ENCODE peak calls at places on chromosome X, in nine cellular contexts. X is brain microvascular endothelial cell, F is lower lobe of right lung, Z is cardiac muscle cell, W is tibial artery, G is heart left ventricle, K is prostate gland, J is ovary, Y is psoas muscle. H is an unnamed sample.

GRCh38 chrX:19698691-19699090 is 183.4 kb upstream of the MAP3K15 start:
- DNase-seq in J (no peak), Z (no peak), Y (no peak), X (no peak), K (no peak), F (no peak), G (no peak), W (no peak), H (no peak)

GRCh38 chrX:110853610-110854009 is 58.0 kb upstream of the CHRDL1 start:
- DNase-seq in F (no peak), W (no peak), X (no peak), G (no peak), K (peak; percentile 20), Z (peak; percentile 6), Y (no peak), J (no peak), H (no peak)

GRCh38 chrX:3550871-3551270 is 162.6 kb downstream of the PRKX start:
- DNase-seq in Y (no peak), X (no peak), F (no peak), W (no peak), Z (no peak), G (no peak), J (no peak), K (no peak), H (no peak)

GRCh38 chrX:51742586-51742985 is 656 bp upstream of the GSPT2 start:
- DNase-seq in X (no peak), Y (no peak), W (no peak), J (no peak), K (no peak), G (no peak), F (no peak), Z (no peak), H (no peak)

GRCh38 chrX:122850326-122850725 is 333.8 kb upstream of the GRIA3 start:
- DNase-seq in X (no peak), J (no peak), K (no peak), G (no peak), F (no peak), Z (no peak), W (no peak), Y (no peak), H (no peak)

GRCh38 chrX:22975786-22976185 is 24.0 kb upstream of the DDX53 start:
- DNase-seq in F (no peak), K (no peak), Z (no peak), X (no peak), J (no peak), G (no peak), Y (no peak), W (no peak), H (no peak)

GRCh38 chrX:95626748-95627147 is 1057.9 kb upstream of the DIAPH2 start:
- DNase-seq in Y (no peak), Z (no peak), G (no peak), X (no peak), W (no peak), F (no peak), J (no peak), K (no peak), H (no peak)

GRCh38 chrX:139924696-139925094 is 8.2 kb downstream of the ATP11C start:
- DNase-seq in K (no peak), F (no peak), J (no peak), W (no peak), G (no peak), Z (no peak), X (no peak), Y (no peak), H (no peak)

GRCh38 chrX:10566726-10567097 is 53.7 kb downstream of the MID1 start:
- DNase-seq in X (no peak), J (no peak), G (no peak), Y (no peak), Z (no peak), F (no peak), W (no peak), K (no peak), H (no peak)

GRCh38 chrX:23497919-23498318 is 163.3 kb downstream of the PTCHD1 start:
- DNase-seq in K (no peak), J (no peak), Y (no peak), G (no peak), F (no peak), X (no peak), W (no peak), Z (no peak), H (no peak)

GRCh38 chrX:107716045-107716684 is 59.4 kb downstream of the TSC22D3 start:
- DNase-seq in G (peak; percentile 70), W (no peak), Y (no peak), K (no peak), X (no peak), F (peak; percentile 54), Z (peak; percentile 32), J (no peak), H (peak; percentile 12)

GRCh38 chrX:12701625-12702024 is 89.6 kb upstream of the PRPS2 start:
- DNase-seq in Y (peak; percentile 20), W (no peak), G (no peak), K (peak; percentile 51), J (no peak), X (peak; percentile 20), Z (peak; percentile 79), F (peak; percentile 54), H (no peak)

GRCh38 chrX:107526141-107526540 is 76.7 kb downstream of the FRMPD3 start:
- DNase-seq in K (no peak), X (no peak), G (no peak), Z (no peak), F (no peak), J (no peak), Y (no peak), W (no peak), H (no peak)

DNA sequence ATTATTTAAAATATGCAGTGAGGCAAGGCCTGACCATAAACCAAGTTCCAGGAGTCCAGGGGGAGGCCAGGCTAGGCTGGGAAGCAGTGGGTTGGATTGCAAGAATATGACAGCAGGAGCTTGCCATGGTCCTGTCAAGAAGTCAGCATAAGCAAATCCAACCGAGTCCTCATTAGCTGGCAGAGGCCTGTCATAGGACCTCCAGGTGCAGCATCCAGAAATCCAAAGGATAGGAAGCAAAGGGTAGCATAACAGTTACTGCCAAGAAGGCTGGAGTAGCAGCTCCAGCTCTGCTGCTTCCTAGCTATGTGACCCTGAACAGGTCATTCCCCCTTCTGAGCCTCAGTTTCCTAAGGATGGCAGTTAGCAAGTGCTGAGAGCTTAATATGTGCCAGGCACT is 13.4 kb downstream of the PJA1 start:
- DNase-seq in X (no peak), K (no peak), J (no peak), Y (no peak), Z (no peak), G (no peak), F (no peak), W (no peak), H (no peak)
- H3K27ac ChIP-seq in X (no peak overlapping the region), K (no peak overlapping the region), J (no peak overlapping the region), Y (no peak overlapping the region), Z (no peak overlapping the region), G (no peak overlapping the region), F (no peak overlapping the region), W (no peak overlapping the region), H (no peak overlapping the region)

DNA sequence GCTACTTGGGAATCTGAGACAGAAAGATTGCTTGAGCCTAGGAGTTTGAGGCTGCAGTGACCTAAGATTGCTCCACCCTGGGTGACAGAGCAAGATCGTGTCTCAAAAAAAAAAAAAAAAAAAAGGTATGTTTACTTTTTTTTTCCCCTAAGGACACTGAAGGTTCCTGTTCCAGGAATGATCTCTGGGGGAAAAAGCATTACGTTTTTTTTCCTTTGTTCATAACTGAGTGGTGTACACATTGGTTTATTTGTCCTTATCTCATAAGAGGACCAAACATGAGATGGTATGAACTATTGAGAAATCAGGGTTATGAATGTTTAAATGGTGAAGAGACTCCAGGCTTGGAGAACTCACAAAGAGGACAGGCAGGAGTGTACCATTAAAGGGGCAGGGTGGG is 120.4 kb upstream of the IL1RAPL2 start:
- DNase-seq in W (no peak), F (no peak), Y (no peak), K (no peak), Z (no peak), J (no peak), X (no peak), G (no peak), H (no peak)
- H3K27me3 ChIP-seq in W (no peaks in the 10 kb centered on the region), F (no peaks in the 10 kb centered on the region), Y (no peaks in the 10 kb centered on the region), K (no peaks in the 10 kb centered on the region), Z (no peaks in the 10 kb centered on the region), J (no peaks in the 10 kb centered on the region), X (no peaks in the 10 kb centered on the region), G (no peaks in the 10 kb centered on the region), H (no peaks in the 10 kb centered on the region)

DNA sequence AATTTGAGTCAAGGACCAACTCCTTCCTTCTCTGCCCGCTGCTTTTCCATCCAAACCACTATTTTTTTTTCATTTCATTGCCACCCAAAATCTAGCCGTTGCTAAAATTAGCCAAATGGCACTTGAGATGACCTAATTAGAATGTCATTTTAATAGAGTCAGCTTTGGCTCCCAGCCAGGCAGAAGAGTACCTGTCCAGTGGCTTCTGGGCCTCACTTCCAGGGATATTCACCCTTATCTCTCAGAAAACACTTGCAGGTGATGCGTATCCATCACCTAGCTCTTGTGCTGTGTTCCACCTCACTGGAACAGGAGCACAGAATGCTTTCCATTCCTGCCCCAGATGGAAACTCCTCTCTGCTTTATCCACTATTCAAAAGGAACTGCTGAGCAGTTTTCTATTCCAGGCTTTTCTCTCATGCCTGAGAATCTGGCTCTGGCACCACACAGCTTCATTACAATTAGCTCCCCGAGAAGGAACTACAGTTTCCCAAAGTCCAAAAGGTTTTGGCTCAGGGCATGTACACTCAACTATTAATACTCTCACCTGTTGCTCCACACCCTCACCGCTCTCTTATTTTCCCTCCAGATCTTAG is 18.5 kb downstream of the MAGEA9B start:
- DNase-seq in W (no peak), Y (no peak), G (no peak), K (no peak), X (no peak), Z (no peak), J (no peak), F (no peak), H (no peak)
- H3K27ac ChIP-seq in W (no peak overlapping the region), Y (no peak overlapping the region), G (no peak overlapping the region), K (no peak overlapping the region), X (no peak overlapping the region), Z (no peak overlapping the region), J (no peak overlapping the region), F (no peak overlapping the region), H (no peak overlapping the region)

GRCh38 chrX:81868979-81869378 is 667.1 kb downstream of the SH3BGRL start:
- DNase-seq in J (no peak), X (no peak), Y (no peak), F (no peak), G (no peak), K (no peak), Z (no peak), W (no peak), H (no peak)
- H3K27me3 ChIP-seq in J (no peaks in the 10 kb centered on the region), X (no peaks in the 10 kb centered on the region), Y (no peaks in the 10 kb centered on the region), F (no peaks in the 10 kb centered on the region), G (no peaks in the 10 kb centered on the region), K (no peaks in the 10 kb centered on the region), Z (no peaks in the 10 kb centered on the region), W (no peaks in the 10 kb centered on the region), H (no peaks in the 10 kb centered on the region)

H was measured in CD4-positive, CD25-positive, alpha-beta regulatory T cell.